ENCODE peak calls at places on chromosome 1, in eight cellular contexts. G, W, V, C, U, B, R and M are unnamed samples.

GRCh38 chr1:93681095-93681548 is 515 bp downstream of the BCAR3 start:
- DNase-seq in R (no peak), B (peak), U (no peak), G (no peak), W (peak), V (peak), C (no peak), M (no peak)

GRCh38 chr1:11286735-11287410 is 13.9 kb downstream of the UBIAD1 start:
- DNase-seq in G (no peak), B (no peak), U (no peak), C (no peak), W (no peak), V (peak), R (no peak), M (no peak)

GRCh38 chr1:31027693-31028526 is 37.6 kb downstream of the PUM1 start:
- DNase-seq in W (no peak), V (no peak), G (no peak), U (no peak), B (no peak), R (no peak), C (no peak), M (no peak)

GRCh38 chr1:171140466-171140865 is 44.6 kb upstream of the FMO2 start:
- DNase-seq in G (no peak), C (peak), U (no peak), V (no peak), W (peak), R (peak), B (no peak), M (no peak)

GRCh38 chr1:224744521-224744920 is 128.4 kb downstream of the CNIH3 start:
- DNase-seq in R (peak), B (no peak), V (no peak), W (no peak), C (no peak), U (no peak), G (no peak), M (no peak)

GRCh38 chr1:5859766-5860165 is 132.5 kb downstream of the NPHP4 start:
- DNase-seq in C (no peak), B (no peak), W (no peak), R (no peak), U (no peak), G (no peak), V (no peak), M (no peak)

GRCh38 chr1:3617806-3618345 is 6.6 kb upstream of the MEGF6 start:
- DNase-seq in G (no peak), W (no peak), B (no peak), U (no peak), C (no peak), R (no peak), V (no peak), M (no peak)

GRCh38 chr1:46520063-46520911 is 30.7 kb downstream of the DMBX1 start:
- DNase-seq in C (no peak), G (peak), V (peak), W (no peak), B (peak), U (no peak), R (no peak), M (no peak)

GRCh38 chr1:1150100-1150499 is 23.6 kb upstream of the TTLL10 start:
- DNase-seq in R (no peak), C (no peak), G (no peak), W (no peak), B (peak), U (peak), V (no peak), M (no peak)

GRCh38 chr1:95927061-95927460 is 693.1 kb downstream of the RWDD3 start:
- DNase-seq in W (no peak), R (no peak), V (no peak), B (no peak), G (no peak), U (no peak), C (no peak), M (no peak)

GRCh38 chr1:201697174-201697573 is 131.8 kb upstream of the IPO9 start:
- DNase-seq in U (no peak), C (no peak), R (no peak), V (no peak), B (no peak), G (no peak), W (no peak), M (no peak)

GRCh38 chr1:31439276-31439675 is 26.3 kb downstream of the SERINC2 start:
- DNase-seq in V (no peak), G (no peak), W (no peak), C (no peak), U (no peak), B (no peak), R (no peak), M (no peak)

GRCh38 chr1:85449356-85449755 is 15.6 kb downstream of the DDAH1 start:
- DNase-seq in C (no peak), U (no peak), R (no peak), B (no peak), G (no peak), V (no peak), W (no peak), M (no peak)

GRCh38 chr1:38500352-38500751 is 359.2 kb downstream of the RRAGC start:
- DNase-seq in U (no peak), W (no peak), C (no peak), B (no peak), R (no peak), G (no peak), V (no peak), M (no peak)

GRCh38 chr1:27105018-27105417 is 49.9 kb downstream of the SLC9A1 start:
- DNase-seq in U (no peak), W (no peak), V (no peak), R (no peak), G (no peak), B (no peak), C (no peak), M (no peak)

GRCh38 chr1:88683516-88683847 is 591 bp upstream of the PKN2 start:
- DNase-seq in U (peak), V (peak), B (peak), G (no peak), R (no peak), W (peak), C (peak), M (no peak)

GRCh38 chr1:108521990-108522393 is 37.9 kb upstream of the EEIG2 start:
- DNase-seq in U (no peak), G (no peak), V (peak), W (no peak), B (no peak), C (no peak), R (no peak), M (no peak)

GRCh38 chr1:186082235-186082937 is 292.7 kb downstream of the TPR start:
- DNase-seq in V (peak), G (peak), C (peak), U (peak), B (peak), R (peak), W (no peak), M (no peak)

GRCh38 chr1:239733995-239734394 is 347.6 kb downstream of the CHRM3 start:
- DNase-seq in W (no peak), U (no peak), V (no peak), G (no peak), R (no peak), C (no peak), B (no peak), M (no peak)

GRCh38 chr1:8941906-8942305 is 3.8 kb upstream of the CA6 start:
- DNase-seq in B (no peak), G (peak), V (peak), W (no peak), C (no peak), R (no peak), U (no peak), M (no peak)

GRCh38 chr1:203765029-203765837 is at the start of gene LAX1:
- DNase-seq in G (no peak), U (peak), B (no peak), C (no peak), W (no peak), V (no peak), R (no peak), M (no peak)
- TF ChIP-seq POLR2A in G (no peak), U (no peak), B (peak), C (no peak), W (no peak), V (no peak), R (no peak), M (peak)

GRCh38 chr1:181816608-181817007 is 244.9 kb downstream of the ZNF648 start:
- DNase-seq in U (no peak), W (no peak), B (no peak), G (no peak), V (no peak), C (no peak), R (no peak), M (no peak)
- TF ChIP-seq CTCF in U (no peak), W (no peak), B (no peak), G (no peak), V (no peak), C (no peak), R (no peak), M (no peak)

GRCh38 chr1:23449306-23449705 is 24.8 kb upstream of the TCEA3 start:
- DNase-seq in V (no peak), B (no peak), U (no peak), W (peak), R (no peak), G (no peak), C (no peak), M (no peak)
- TF ChIP-seq POLR2A in V (no peak), B (no peak), U (no peak), W (no peak), R (no peak), G (no peak), C (no peak), M (no peak)

GRCh38 chr1:83545450-83545849 is 453.5 kb downstream of the TTLL7 start:
- DNase-seq in U (no peak), V (no peak), B (no peak), R (no peak), G (no peak), C (no peak), W (no peak), M (no peak)
- TF ChIP-seq CTCF in U (no peak), V (no peak), B (no peak), R (no peak), G (no peak), C (no peak), W (no peak), M (no peak)